ENCODE peak calls at places on chromosomes 3 and 15, in eight cellular contexts. P, R, V, T, X, A, Q and G are unnamed samples.

GRCh38 chr15:65580287-65580686 is 30.6 kb downstream of the INTS14 start:
- DNase-seq in A (no peak), P (no peak), T (no peak), Q (no peak), V (no peak), R (no peak), X (no peak), G (no peak)

GRCh38 chr15:57649138-57649537 is 57.4 kb upstream of the POLR2M start:
- DNase-seq in R (no peak), V (no peak), X (no peak), T (no peak), A (no peak), Q (no peak), P (no peak), G (no peak)

GRCh38 chr3:3015472-3016089 is 94.6 kb downstream of the IL5RA start:
- DNase-seq in V (no peak), X (no peak), Q (no peak), A (peak), T (no peak), P (no peak), R (no peak), G (peak)

GRCh38 chr3:45666729-45667440 is 22.3 kb upstream of the SACM1L start:
- DNase-seq in V (no peak), A (no peak), T (no peak), P (no peak), R (no peak), X (peak), Q (no peak), G (no peak)

GRCh38 chr3:152183473-152183872 is 85.3 kb upstream of the MBNL1 start:
- DNase-seq in Q (no peak), V (no peak), R (no peak), P (peak), X (peak), T (no peak), A (peak), G (no peak)

GRCh38 chr15:48389701-48390143 is 58.5 kb downstream of the DUT start:
- DNase-seq in T (no peak), V (no peak), P (no peak), Q (peak), R (no peak), A (no peak), X (no peak), G (no peak)

GRCh38 chr15:57305009-57305408 is 71.3 kb upstream of the CGNL1 start:
- DNase-seq in Q (peak), V (no peak), R (no peak), P (no peak), X (no peak), T (no peak), A (no peak), G (no peak)

GRCh38 chr3:44235604-44236484 is 5.8 kb upstream of the TOPAZ1 start:
- DNase-seq in X (peak), A (peak), P (no peak), V (peak), R (peak), T (peak), Q (peak), G (peak)

GRCh38 chr15:92077353-92078080 is 224.0 kb downstream of the SLCO3A1 start:
- DNase-seq in T (peak), P (peak), Q (peak), A (peak), R (no peak), V (peak), X (peak), G (peak)

GRCh38 chr15:92078270-92078669 is 224.8 kb downstream of the SLCO3A1 start:
- DNase-seq in P (no peak), V (no peak), Q (no peak), X (no peak), T (no peak), R (no peak), A (no peak), G (no peak)

GRCh38 chr15:92079647-92080255 is 226.2 kb downstream of the SLCO3A1 start:
- DNase-seq in R (no peak), X (no peak), P (no peak), V (no peak), Q (no peak), A (no peak), T (no peak), G (no peak)

GRCh38 chr15:92076536-92076935 is 223.0 kb downstream of the SLCO3A1 start:
- DNase-seq in Q (no peak), P (no peak), R (no peak), X (no peak), A (no peak), T (no peak), V (no peak), G (no peak)

GRCh38 chr15:92079047-92079446 is 225.5 kb downstream of the SLCO3A1 start:
- DNase-seq in P (no peak), Q (no peak), X (peak), V (no peak), T (no peak), R (no peak), A (peak), G (no peak)
- TF ChIP-seq CTCF in P (no peak), Q (no peak), X (peak), V (no peak), T (no peak), R (peak), A (peak), G (no peak)

GRCh38 chr15:99707481-99708270 is 25.6 kb downstream of the LYSMD4 start:
- DNase-seq in A (no peak), Q (no peak), T (no peak), V (no peak), P (no peak), X (no peak), R (no peak), G (no peak)

GRCh38 chr15:99709243-99709986 is 23.8 kb downstream of the LYSMD4 start:
- DNase-seq in P (no peak), V (no peak), R (no peak), T (no peak), Q (no peak), X (no peak), A (no peak), G (no peak)

GRCh38 chr15:99706557-99707303 is 26.5 kb downstream of the LYSMD4 start:
- DNase-seq in X (no peak), A (no peak), Q (no peak), V (no peak), P (no peak), T (no peak), R (no peak), G (no peak)

GRCh38 chr15:99711685-99712084 is 21.6 kb downstream of the LYSMD4 start:
- DNase-seq in T (no peak), V (no peak), R (no peak), X (no peak), A (no peak), P (no peak), Q (no peak), G (no peak)

GRCh38 chr15:99708563-99708962 is 24.7 kb downstream of the LYSMD4 start:
- DNase-seq in A (peak), T (peak), Q (peak), X (peak), R (no peak), V (peak), P (peak), G (peak)
- TF ChIP-seq POLR2A in A (no peak), T (no peak), Q (no peak), X (no peak), R (no peak), V (peak), P (no peak), G (no peak)

GRCh38 chr15:86236721-86237121 is 157.1 kb downstream of the AGBL1 start:
- DNase-seq in Q (no peak), A (no peak), P (no peak), V (no peak), X (no peak), R (no peak), T (no peak), G (no peak)
- H3K27ac ChIP-seq in Q (no peak), A (no peak), P (no peak), V (no peak), X (no peak), R (no peak), T (no peak), G (no peak)

DNA sequence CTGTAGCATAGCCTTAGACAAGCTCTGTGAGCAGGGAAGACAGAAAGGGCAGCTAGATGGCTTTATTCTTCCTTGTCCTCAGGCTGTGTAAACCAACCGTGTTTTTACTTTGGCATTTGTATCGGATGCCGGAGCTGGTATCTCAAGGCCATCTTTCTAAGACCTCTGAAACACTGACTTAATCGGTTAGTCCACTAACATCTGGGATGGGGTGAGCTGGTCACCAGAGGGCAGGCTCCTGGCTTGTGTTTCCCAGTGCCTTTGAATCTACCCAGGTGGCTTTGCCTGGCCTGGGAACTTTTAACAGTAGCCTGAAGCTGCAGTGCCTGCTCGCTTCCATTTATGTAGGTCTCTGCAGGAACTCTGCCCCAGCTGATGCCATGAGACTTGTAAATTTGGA is 252.7 kb downstream of the NR1D2 start:
- DNase-seq in T (no peak), P (no peak), R (no peak), V (no peak), X (no peak), Q (no peak), A (no peak), G (no peak)
- TF ChIP-seq CTCF in T (no peak), P (no peak), R (no peak), V (no peak), X (no peak), Q (no peak), A (peak), G (no peak)

GRCh38 chr3:47780727-47781325 is 867 bp downstream of the SMARCC1 start:
- DNase-seq in T (no peak), A (no peak), X (no peak), P (no peak), V (no peak), R (no peak), Q (no peak), G (peak)

GRCh38 chr3:47782538-47783308 is 1.0 kb upstream of the SMARCC1 start:
- DNase-seq in X (no peak), V (no peak), R (no peak), P (no peak), A (no peak), T (no peak), Q (peak), G (no peak)

GRCh38 chr3:47781326-47781684 is 388 bp downstream of the SMARCC1 start:
- DNase-seq in V (peak), X (peak), T (peak), A (no peak), Q (peak), P (peak), R (no peak), G (peak)

GRCh38 chr3:47783673-47784072 is 2.0 kb upstream of the SMARCC1 start:
- DNase-seq in X (no peak), Q (no peak), T (no peak), A (no peak), P (no peak), R (no peak), V (no peak), G (no peak)

DNA sequence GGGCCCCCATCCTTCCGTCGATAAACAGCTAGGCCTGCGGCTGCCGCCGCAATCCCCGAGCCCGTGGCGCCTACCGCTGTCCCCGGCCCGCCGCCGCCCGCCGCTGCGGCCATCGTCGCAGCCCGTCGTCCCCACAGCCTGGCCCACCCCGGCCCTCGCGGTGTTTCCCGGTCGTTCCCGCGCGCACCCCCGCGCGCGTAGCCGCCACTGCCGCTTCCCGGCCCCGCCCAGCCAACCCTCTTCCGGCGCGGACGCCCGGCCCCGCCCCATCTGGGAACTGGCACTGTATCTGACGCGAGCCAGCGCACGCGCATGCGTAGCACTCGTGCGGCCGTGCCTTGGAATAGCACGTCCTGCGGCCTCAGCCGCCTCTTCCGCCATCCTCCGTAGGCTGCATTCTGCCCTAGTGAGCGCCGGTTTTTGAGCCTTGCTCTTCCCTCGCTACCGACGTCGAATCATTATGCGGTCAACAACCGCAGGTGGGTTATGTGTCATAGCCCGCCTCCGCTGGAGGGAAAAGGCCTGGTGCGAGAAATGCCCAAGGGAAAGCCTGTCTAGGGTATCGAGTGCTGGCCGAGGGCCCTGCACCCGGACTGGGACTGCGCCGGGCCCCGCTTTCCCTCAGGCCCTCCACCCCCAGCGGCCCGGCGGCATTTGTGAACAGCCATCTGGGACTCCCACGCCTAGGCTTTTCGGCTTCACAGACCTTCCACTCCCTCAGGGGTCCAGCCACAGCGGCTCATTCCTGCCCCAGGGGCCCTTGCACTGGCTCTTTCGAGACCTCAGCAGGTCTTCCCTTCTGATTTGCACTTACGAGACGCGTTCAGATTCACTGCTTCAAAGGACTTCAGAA is at the start of gene SMARCC1:
- DNase-seq in V (peak), P (peak), R (peak), Q (peak), X (peak), T (peak), A (peak), G (peak)
- TF ChIP-seq POLR2A in V (peak), P (peak), R (peak), Q (peak), X (peak), T (peak), A (peak), G (peak)

DNA sequence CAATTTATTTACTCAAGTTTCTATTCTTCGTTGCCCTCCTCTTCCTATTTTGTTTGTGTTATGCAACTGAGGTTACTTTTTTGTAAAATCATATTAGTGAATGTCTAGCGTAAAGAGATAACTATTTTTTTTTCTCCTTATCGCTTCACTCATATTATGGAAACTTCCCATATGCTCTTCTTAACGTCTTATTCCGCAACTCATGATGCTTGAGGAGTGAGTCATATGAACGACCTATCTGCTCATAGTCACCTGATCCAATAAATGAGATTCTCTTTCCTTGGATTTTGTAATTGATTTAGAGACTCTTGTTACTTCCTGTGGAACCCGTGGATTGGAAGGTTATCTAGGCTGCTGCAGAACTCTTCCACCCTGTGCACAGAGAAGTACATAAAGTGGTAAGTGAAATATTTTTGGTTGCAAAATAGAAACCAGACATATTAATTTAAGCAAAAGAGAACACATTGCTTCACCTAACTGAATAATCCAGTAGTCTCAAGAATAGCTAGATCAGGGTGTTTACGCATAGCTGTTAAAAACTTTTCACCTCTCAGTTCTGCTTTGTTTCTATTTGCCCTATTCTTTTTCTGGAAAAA is 719.3 kb upstream of the SGO1 start:
- DNase-seq in R (no peak), P (no peak), Q (no peak), X (no peak), A (no peak), T (no peak), V (no peak), G (no peak)
- H3K27ac ChIP-seq in R (no peak), P (no peak), Q (no peak), X (no peak), A (no peak), T (no peak), V (no peak), G (no peak)

DNA sequence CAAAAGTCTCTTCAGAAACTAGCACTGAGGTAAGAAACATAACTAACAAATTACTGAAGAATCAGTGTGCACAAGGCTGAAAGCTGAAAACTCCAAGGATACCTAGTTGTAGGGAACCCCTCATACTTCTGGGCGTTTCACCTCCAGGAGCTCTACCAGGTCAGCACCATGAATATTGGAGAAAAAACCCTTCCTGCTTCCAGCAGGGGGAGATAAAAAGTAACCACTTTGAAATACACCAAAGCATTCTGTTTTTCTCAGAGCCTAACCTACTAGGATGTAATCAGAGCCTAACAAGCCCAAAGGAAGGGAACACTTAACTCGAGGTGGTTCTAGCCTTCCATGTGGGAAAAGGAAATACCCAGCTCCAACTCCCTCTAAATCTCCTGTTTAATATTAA is 175.8 kb upstream of the MME start:
- DNase-seq in P (no peak), Q (no peak), R (no peak), A (peak), X (no peak), V (no peak), T (no peak), G (no peak)
- TF ChIP-seq CTCF in P (no peak), Q (no peak), R (peak), A (peak), X (no peak), V (no peak), T (peak), G (no peak)